ENCODE peak calls at places on chromosomes 13 and 19, in four cellular contexts. U, A, S and T are unnamed samples.

GRCh38 chr13:27022571-27023311 is 148.9 kb downstream of the USP12 start:
- DNase-seq in U (no peak), A (peak), S (peak), T (peak)

GRCh38 chr19:38817081-38817480 is 4.3 kb upstream of the LGALS4 start:
- DNase-seq in U (no peak), A (no peak), S (no peak), T (no peak)

GRCh38 chr13:39585219-39585618 is 17.8 kb downstream of the LHFPL6 start:
- DNase-seq in U (no peak), A (no peak), S (no peak), T (no peak)

GRCh38 chr19:48982280-48982679 is 10.8 kb downstream of the GYS1 start:
- DNase-seq in U (no peak), A (no peak), S (no peak), T (no peak)

GRCh38 chr19:55013596-55013995 is 24.5 kb downstream of the GP6 start:
- DNase-seq in U (no peak), A (no peak), S (peak), T (no peak)

GRCh38 chr13:113490496-113491417 is at the start of gene DCUN1D2:
- DNase-seq in U (peak), A (peak), S (peak), T (peak)

GRCh38 chr13:51894239-51894638 is 32.5 kb downstream of the CCDC70 start:
- DNase-seq in U (no peak), A (no peak), S (peak), T (no peak)

GRCh38 chr19:35476149-35476548 is 14.1 kb downstream of the KRTDAP start:
- DNase-seq in U (no peak), A (no peak), S (no peak), T (no peak)

GRCh38 chr19:49570138-49570856 is 10.1 kb downstream of the NOSIP start:
- DNase-seq in U (peak), A (peak), S (peak), T (peak)

GRCh38 chr19:4889034-4889825 is 13.5 kb downstream of the ARRDC5 start:
- DNase-seq in U (no peak), A (peak), S (peak), T (peak)

GRCh38 chr13:32086791-32087441 is 55.3 kb downstream of the FRY start:
- DNase-seq in U (no peak), A (peak), S (no peak), T (no peak)

GRCh38 chr19:37401078-37401477 is 30.2 kb downstream of the ZNF527 start:
- DNase-seq in U (no peak), A (no peak), S (no peak), T (no peak)

GRCh38 chr19:42469311-42470239 is 26.8 kb upstream of the CXCL17 start:
- DNase-seq in U (no peak), A (peak), S (peak), T (no peak)

GRCh38 chr13:101706651-101707050 is 254.2 kb downstream of the ITGBL1 start:
- DNase-seq in U (peak), A (peak), S (peak), T (peak)

GRCh38 chr13:111363121-111363520 is 42.7 kb downstream of the TEX29 start:
- DNase-seq in U (no peak), A (no peak), S (no peak), T (no peak)

GRCh38 chr13:60211548-60211947 is 47.8 kb upstream of the DIAPH3 start:
- DNase-seq in U (no peak), A (no peak), S (no peak), T (no peak)

GRCh38 chr13:29901714-29902631 is 51.6 kb upstream of the UBL3 start:
- DNase-seq in U (peak), A (peak), S (peak), T (peak)

GRCh38 chr19:48760514-48761221 is 5.3 kb downstream of the FGF21 start:
- DNase-seq in U (no peak), A (no peak), S (no peak), T (peak)

GRCh38 chr19:16336571-16336970 is 11.9 kb downstream of the KLF2 start:
- DNase-seq in U (no peak), A (peak), S (no peak), T (no peak)